ENCODE peak calls at places on chromosomes 13 and 19, in four cellular contexts. M is body of pancreas, K is tibial nerve, W is left lung. N is an unnamed sample.

GRCh38 chr19:13987101-13987890 is 18.8 kb downstream of the RFX1 start:
- DNase-seq in M (peak; percentile 36), K (no peak), W (peak; percentile 83), N (no peak)

GRCh38 chr19:41993612-41994483 is at the start of gene ATP1A3:
- DNase-seq in M (peak; percentile 27), W (peak; percentile 37), K (no peak), N (peak; percentile 71)

GRCh38 chr19:11480927-11481776 is at the start of gene ELAVL3:
- DNase-seq in M (no peak), W (no peak), K (no peak), N (no peak)

GRCh38 chr13:73956101-73956500 is 178.1 kb downstream of the KLF12 start:
- DNase-seq in K (no peak), M (no peak), W (no peak), N (no peak)

GRCh38 chr13:47831265-47831664 is 169.8 kb downstream of the SUCLA2 start:
- DNase-seq in K (no peak), M (no peak), W (no peak), N (no peak)

GRCh38 chr19:17721821-17722220 is 2.5 kb downstream of the MAP1S start:
- DNase-seq in W (peak; percentile 79), K (peak; percentile 21), M (no peak), N (no peak)

GRCh38 chr19:11279505-11280236 is 16.3 kb upstream of the TSPAN16 start:
- DNase-seq in W (no peak), M (no peak), K (no peak), N (no peak)

GRCh38 chr19:492091-492531 is 4.2 kb upstream of the MADCAM1 start:
- DNase-seq in W (no peak), M (no peak), K (no peak), N (peak; percentile 55)

GRCh38 chr19:41696402-41697197 is 8.5 kb upstream of the CEACAM7 start:
- DNase-seq in K (no peak), M (no peak), W (no peak), N (peak; percentile 11)

GRCh38 chr13:42992585-42993122 is 613 bp upstream of the EPSTI1 start:
- DNase-seq in W (no peak), K (no peak), M (no peak), N (no peak)

GRCh38 chr13:113559061-113559460 is 25.5 kb upstream of the TFDP1 start:
- DNase-seq in K (no peak), W (no peak), M (no peak), N (no peak)

GRCh38 chr13:72397265-72397664 is 330.2 kb downstream of the MZT1 start:
- DNase-seq in K (no peak), M (no peak), W (no peak), N (no peak)

GRCh38 chr19:22422220-22422619 is at the start of gene ZNF98:
- DNase-seq in M (peak; percentile 63), K (no peak), W (no peak), N (no peak)

GRCh38 chr13:110712849-110713641 is 455 bp upstream of the ING1 start:
- DNase-seq in W (peak; percentile 99), K (peak; percentile 98), M (peak; percentile 100), N (peak; percentile 99)
- TF ChIP-seq CTCF in W (no peak), K (no peak), M (no peak), N (no peak)

GRCh38 chr19:4123615-4124568 is at the start of gene MAP2K2:
- DNase-seq in M (peak; percentile 96), K (peak; percentile 89), W (peak; percentile 95), N (peak; percentile 97)
- TF ChIP-seq CTCF in M (no peak), K (peak; percentile 36), W (peak; percentile 8), N (no peak)

GRCh38 chr19:51703655-51704515 is 10.8 kb downstream of the SPACA6 start:
- DNase-seq in K (peak; percentile 97), W (peak; percentile 97), M (peak; percentile 97), N (peak; percentile 95)
- TF ChIP-seq CTCF in K (peak; percentile 68), W (peak; percentile 47), M (peak; percentile 19), N (peak; percentile 52)

DNA sequence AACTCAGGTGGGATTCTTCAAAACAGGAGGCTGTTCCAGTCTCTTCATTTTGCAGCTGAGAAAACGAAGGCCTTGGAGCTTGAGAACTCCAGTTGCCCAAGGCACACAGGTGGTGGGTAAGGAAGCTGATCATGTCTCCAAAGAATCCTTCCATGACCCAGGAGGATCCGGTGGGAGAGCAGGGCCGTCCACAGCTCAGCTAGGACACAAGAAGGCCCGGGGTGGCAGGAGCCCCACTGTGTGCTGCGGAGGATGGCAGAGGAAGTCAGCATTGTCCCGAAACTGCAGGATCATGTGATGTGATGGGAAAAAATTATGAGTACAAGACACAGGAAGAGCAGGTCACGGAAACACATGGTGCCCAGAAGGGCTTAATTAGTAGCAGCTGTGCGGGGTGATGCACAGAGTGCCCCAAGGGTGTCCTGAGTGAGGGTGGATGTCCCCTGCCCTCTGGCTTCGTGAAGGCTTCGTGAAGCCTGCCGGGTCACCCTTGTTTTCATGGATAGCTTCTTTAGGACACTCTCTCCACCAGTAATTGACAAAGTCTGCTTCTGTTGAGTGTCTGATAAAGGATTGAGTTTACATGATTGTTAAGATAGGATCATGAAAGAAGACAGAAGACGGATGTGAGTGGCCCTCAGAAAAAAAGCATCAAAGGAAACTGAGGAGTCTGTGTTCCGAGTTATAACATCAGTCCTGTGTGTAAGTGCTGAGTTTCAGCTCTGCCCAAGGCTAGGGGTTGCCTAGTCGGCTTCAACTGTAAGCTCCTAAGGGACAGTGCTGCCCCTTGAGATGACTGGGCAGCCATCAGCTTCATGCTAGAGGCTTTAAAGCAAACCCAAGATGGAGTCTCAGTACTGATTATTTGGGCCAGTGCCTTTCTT is 33.8 kb upstream of the SACS start:
- DNase-seq in K (no peak), W (no peak), M (no peak), N (no peak)
- TF ChIP-seq CTCF in K (no peak), W (no peak), M (no peak), N (peak; percentile 32)

GRCh38 chr13:71054358-71054757 is 812.6 kb downstream of the DACH1 start:
- DNase-seq in M (no peak), K (no peak), W (no peak), N (no peak)

GRCh38 chr13:71056581-71056980 is 810.4 kb downstream of the DACH1 start:
- DNase-seq in M (no peak), W (no peak), K (no peak), N (no peak)

GRCh38 chr13:71055644-71056043 is 811.4 kb downstream of the DACH1 start:
- DNase-seq in M (no peak), W (no peak), K (no peak), N (no peak)

GRCh38 chr13:71051573-71051972 is 815.4 kb downstream of the DACH1 start:
- DNase-seq in W (no peak), K (no peak), M (no peak), N (no peak)

DNA sequence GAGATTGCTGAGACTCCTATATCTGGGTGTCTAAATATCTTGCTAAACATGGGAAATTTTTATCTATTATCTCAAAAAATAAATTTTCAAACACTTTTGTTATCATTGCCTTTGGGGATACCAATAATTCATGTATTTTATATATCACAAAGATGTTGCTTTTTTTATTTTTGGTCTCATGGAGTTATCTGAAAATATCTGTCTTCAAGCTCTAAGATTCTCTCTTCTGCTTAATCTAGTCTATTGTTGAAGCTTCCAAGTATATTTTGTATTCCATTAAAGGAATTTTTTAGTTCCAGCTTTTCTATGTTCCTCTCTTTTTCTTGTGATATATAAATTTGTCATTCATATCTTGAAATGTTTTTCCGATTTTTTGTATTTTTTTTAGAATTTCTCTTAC is 812.0 kb downstream of the DACH1 start:
- DNase-seq in M (no peak), K (no peak), W (no peak), N (no peak)
- TF ChIP-seq CTCF in M (no peak), K (no peak), W (no peak), N (no peak)

GRCh38 chr19:6350688-6351087 is 10.6 kb upstream of the CLPP start:
- DNase-seq in M (no peak), K (no peak), W (no peak), N (no peak)

GRCh38 chr19:6352381-6353165 is 8.8 kb upstream of the CLPP start:
- DNase-seq in W (no peak), M (no peak), K (no peak), N (no peak)

GRCh38 chr19:6357174-6357573 is 4.2 kb upstream of the CLPP start:
- DNase-seq in K (no peak), W (no peak), M (no peak), N (no peak)

GRCh38 chr19:6357995-6358394 is 3.3 kb upstream of the CLPP start:
- DNase-seq in K (no peak), M (no peak), W (no peak), N (no peak)

DNA sequence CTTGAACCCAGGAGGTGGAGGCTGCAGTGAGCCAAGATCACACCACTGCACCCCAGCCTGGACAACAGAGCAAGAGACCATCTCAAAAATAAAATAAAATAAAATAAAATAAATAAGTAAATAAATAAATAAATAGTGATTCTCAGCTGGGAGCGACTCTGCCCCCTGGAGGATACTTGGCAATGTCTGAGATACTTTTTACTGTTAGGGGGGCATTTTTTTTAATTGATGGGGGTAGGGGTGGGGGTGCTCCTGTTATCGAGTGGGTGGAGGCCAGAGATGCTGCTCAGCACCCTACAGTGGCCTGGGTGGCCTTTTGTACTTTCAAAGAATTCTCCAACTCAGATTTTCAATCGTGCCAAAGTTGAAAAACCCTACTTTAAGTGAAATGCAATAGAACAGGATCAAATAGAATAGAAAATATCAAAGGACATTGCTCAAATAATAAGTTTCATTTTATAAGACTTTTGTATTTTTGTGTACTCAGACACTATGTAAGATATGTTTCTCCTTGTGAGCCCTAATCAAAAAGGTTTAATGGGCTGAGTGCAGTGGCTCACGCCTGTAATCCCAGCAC is 7.1 kb upstream of the CLPP start:
- DNase-seq in M (no peak), W (no peak), K (no peak), N (no peak)
- TF ChIP-seq CTCF in M (peak; percentile 33), W (peak; percentile 10), K (no peak), N (no peak)

DNA sequence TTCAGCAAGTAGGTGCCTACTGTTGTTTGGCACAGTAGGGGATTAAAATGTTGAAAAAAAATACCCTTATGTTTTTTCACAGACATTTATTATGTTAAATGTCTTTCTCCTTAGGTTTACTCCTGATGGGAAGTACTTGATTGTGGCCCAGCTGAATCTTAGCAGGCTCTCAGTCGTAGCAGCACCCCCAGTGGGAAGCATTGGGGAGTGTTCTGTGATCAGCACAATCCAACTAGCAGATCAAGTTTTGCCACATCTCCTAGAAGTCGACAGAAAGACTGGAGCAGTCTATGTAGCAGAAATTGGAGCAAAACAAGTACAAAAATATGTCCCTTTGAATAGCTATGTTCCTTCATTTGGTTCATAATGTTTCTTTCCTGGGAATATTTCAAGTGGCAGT is 9.3 kb downstream of the NHLRC3 start:
- DNase-seq in M (no peak), K (no peak), W (no peak), N (no peak)
- TF ChIP-seq CTCF in M (no peak), K (no peak), W (no peak), N (no peak)

GRCh38 chr19:34838248-34838647 is 65.2 kb upstream of the ZNF599 start:
- DNase-seq in K (no peak), M (no peak), W (no peak), N (no peak)

GRCh38 chr19:34835952-34836351 is 62.9 kb upstream of the ZNF599 start:
- DNase-seq in K (no peak), W (no peak), M (no peak), N (no peak)

GRCh38 chr19:34841780-34842179 is 68.8 kb upstream of the ZNF599 start:
- DNase-seq in W (no peak), K (no peak), M (no peak), N (no peak)

GRCh38 chr19:34837262-34837661 is 64.2 kb upstream of the ZNF599 start:
- DNase-seq in M (peak; percentile 62), K (no peak), W (no peak), N (no peak)

GRCh38 chr19:34838753-34839431 is 65.9 kb upstream of the ZNF599 start:
- DNase-seq in M (peak; percentile 42), W (no peak), K (no peak), N (no peak)
- TF ChIP-seq CTCF in M (peak; percentile 18), W (peak; percentile 21), K (no peak), N (no peak)

N was measured in natural killer cell.